ENCODE peak calls at places on chromosomes 6 and 20, in ten cellular contexts. N is omental fat pad, A is choroid plexus epithelial cell, L is GM06990, J is endothelial cell of umbilical vein, F is esophagus squamous epithelium, G is lung, V is BJ, I is A549, B is colonic mucosa. P is an unnamed sample.

GRCh38 chr6:42400886-42401604 is 50.7 kb downstream of the TRERF1 start:
- DNase-seq in N (no peak), A (no peak), L (no peak), J (no peak), F (no peak), G (no peak), V (no peak), I (no peak), B (no peak), P (no peak)

GRCh38 chr6:30129818-30130679 is 5.9 kb upstream of the TRIM40 start:
- DNase-seq in N (no peak), A (no peak), L (no peak), J (no peak), F (no peak), G (no peak), V (no peak), I (peak; percentile 13), B (peak; percentile 58), P (no peak)

GRCh38 chr6:20811112-20811746 is 277.0 kb downstream of the CDKAL1 start:
- DNase-seq in N (no peak), A (peak; percentile 99), L (no peak), J (peak; percentile 95), F (no peak), G (no peak), V (peak; percentile 96), I (peak; percentile 91), B (no peak), P (no peak)

GRCh38 chr20:36856196-36856595 is 19.7 kb upstream of the TLDC2 start:
- DNase-seq in N (no peak), A (no peak), L (no peak), J (peak; percentile 24), F (no peak), G (no peak), V (no peak), I (no peak), B (no peak), P (no peak)

GRCh38 chr6:129590408-129591022 is 119.5 kb downstream of the ARHGAP18 start:
- DNase-seq in N (no peak), A (peak; percentile 92), L (no peak), J (peak; percentile 34), F (no peak), G (no peak), V (peak; percentile 68), I (no peak), B (no peak), P (no peak)

GRCh38 chr6:17994019-17994418 is 6.6 kb upstream of the KIF13A start:
- DNase-seq in N (no peak), A (peak; percentile 19), L (no peak), J (no peak), F (no peak), G (no peak), V (no peak), I (no peak), B (no peak), P (no peak)

GRCh38 chr6:122717350-122717749 is 62.2 kb upstream of the FABP7 start:
- DNase-seq in N (no peak), A (peak; percentile 52), L (no peak), J (no peak), F (no peak), G (no peak), V (no peak), I (no peak), B (no peak), P (no peak)

GRCh38 chr6:47292944-47293343 is 16.8 kb downstream of the TNFRSF21 start:
- DNase-seq in N (no peak), A (peak; percentile 48), L (no peak), J (peak; percentile 34), F (no peak), G (no peak), V (no peak), I (no peak), B (no peak), P (no peak)

GRCh38 chr6:79813143-79813542 is 134.2 kb downstream of the ELOVL4 start:
- DNase-seq in N (no peak), A (no peak), L (no peak), J (no peak), F (no peak), G (no peak), V (no peak), I (no peak), B (no peak), P (no peak)

GRCh38 chr6:14324042-14324441 is 206.5 kb downstream of the CD83 start:
- DNase-seq in N (no peak), A (peak; percentile 2), L (no peak), J (no peak), F (no peak), G (no peak), V (no peak), I (no peak), B (no peak), P (no peak)

GRCh38 chr6:100453701-100454521 is 10.8 kb downstream of the SIM1 start:
- DNase-seq in N (no peak), A (no peak), L (no peak), J (no peak), F (no peak), G (no peak), V (no peak), I (no peak), B (no peak), P (peak; percentile 21)

GRCh38 chr20:19815553-19815991 is 57.5 kb downstream of the RIN2 start:
- DNase-seq in N (no peak), A (peak; percentile 99), L (peak; percentile 25), J (peak; percentile 98), F (no peak), G (no peak), V (peak; percentile 98), I (peak; percentile 96), B (no peak), P (no peak)

GRCh38 chr6:90388395-90388794 is 91.8 kb upstream of the BACH2 start:
- DNase-seq in N (no peak), A (no peak), L (no peak), J (no peak), F (no peak), G (no peak), V (no peak), I (no peak), B (no peak), P (no peak)

GRCh38 chr6:71134929-71135642 is 153.5 kb upstream of the OGFRL1 start:
- DNase-seq in N (no peak), A (peak; percentile 21), L (no peak), J (no peak), F (no peak), G (no peak), V (no peak), I (peak; percentile 2), B (no peak), P (no peak)
- TF ChIP-seq CTCF in N (no peak), A (peak; percentile 31), L (peak; percentile 3), J (no peak), F (no peak), G (no peak), V (no peak), I (no peak), B (no peak), P (no peak)

DNA sequence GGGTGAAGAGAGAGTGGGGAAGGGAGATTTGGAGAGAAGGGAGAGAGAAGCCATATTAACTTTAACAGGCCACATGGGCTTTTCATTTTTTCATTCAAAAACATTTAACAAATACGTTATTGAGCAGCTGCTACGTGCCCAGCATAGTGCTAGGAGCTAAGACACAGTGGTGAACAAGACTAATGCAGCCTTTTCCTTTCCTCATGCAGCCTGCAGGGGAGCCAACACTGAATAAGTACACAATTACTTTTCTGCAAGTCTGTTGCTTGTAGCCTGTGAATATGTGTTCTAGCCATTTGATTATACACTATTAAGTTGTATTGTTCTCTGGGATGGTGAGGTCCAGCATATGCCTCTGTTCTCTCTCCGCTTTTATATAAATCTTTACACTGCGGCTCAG is 1.9 kb upstream of the BLOC1S5 start:
- DNase-seq in N (no peak), A (no peak), L (no peak), J (no peak), F (no peak), G (no peak), V (no peak), I (no peak), B (no peak), P (no peak)
- TF ChIP-seq CTCF in N (no peak), A (peak; percentile 37), L (peak; percentile 28), J (no peak), F (no peak), G (no peak), V (no peak), I (no peak), B (no peak), P (peak; percentile 6)

GRCh38 chr6:147654103-147654845 is 145.8 kb downstream of the SAMD5 start:
- DNase-seq in N (no peak), A (peak; percentile 48), L (no peak), J (no peak), F (no peak), G (no peak), V (no peak), I (no peak), B (no peak), P (no peak)

GRCh38 chr6:147648936-147649335 is 140.4 kb downstream of the SAMD5 start:
- DNase-seq in N (no peak), A (peak; percentile 22), L (no peak), J (no peak), F (no peak), G (no peak), V (no peak), I (no peak), B (no peak), P (no peak)

GRCh38 chr6:147651249-147652063 is 143.0 kb downstream of the SAMD5 start:
- DNase-seq in N (no peak), A (peak; percentile 58), L (no peak), J (peak; percentile 41), F (no peak), G (no peak), V (no peak), I (peak; percentile 8), B (no peak), P (no peak)
- TF ChIP-seq CTCF in N (no peak), A (peak; percentile 49), L (no peak), J (no peak), F (no peak), G (no peak), V (peak; percentile 31), I (no peak), B (peak; percentile 13), P (no peak)

GRCh38 chr6:84052204-84052882 is 18.8 kb downstream of the MRAP2 start:
- DNase-seq in N (no peak), A (peak; percentile 88), L (no peak), J (peak; percentile 70), F (no peak), G (no peak), V (no peak), I (no peak), B (no peak), P (no peak)
- TF ChIP-seq CTCF in N (no peak), A (peak; percentile 36), L (no peak), J (peak; percentile 8), F (no peak), G (no peak), V (peak; percentile 13), I (no peak), B (no peak), P (no peak)

P was measured in GM13976.